ENCODE peak calls at places on chromosomes 1 and 21, in seven cellular contexts. One of them, this sample, is unnamed.
A peak's percentile ranks its signal among the peaks of the same experiment; 100 is the strongest.

GRCh38 chr1:116474921-116475849 is 95.6 kb downstream of the CD58 start:
- DNase-seq in adrenal gland: no peak
- DNase-seq in NT2/D1: no peak
- DNase-seq in brain microvascular endothelial cell: no peak
- DNase-seq in tibial artery: no peak
- DNase-seq in breast epithelium: no peak
- DNase-seq in iPS DF 6.9: no peak
- DNase-seq in this sample: no peak

GRCh38 chr1:39076127-39076798 is 50.1 kb downstream of the NDUFS5 start:
- DNase-seq in adrenal gland: peak; percentile 89
- DNase-seq in NT2/D1: no peak
- DNase-seq in brain microvascular endothelial cell: peak; percentile 69
- DNase-seq in tibial artery: peak; percentile 79
- DNase-seq in breast epithelium: peak; percentile 56
- DNase-seq in iPS DF 6.9: no peak
- DNase-seq in this sample: no peak

GRCh38 chr1:231554969-231555368 is 26.5 kb downstream of the TSNAX start:
- DNase-seq in adrenal gland: no peak
- DNase-seq in NT2/D1: no peak
- DNase-seq in brain microvascular endothelial cell: no peak
- DNase-seq in tibial artery: no peak
- DNase-seq in breast epithelium: no peak
- DNase-seq in iPS DF 6.9: no peak
- DNase-seq in this sample: no peak

GRCh38 chr1:55338448-55338820 is 123.3 kb upstream of the USP24 start:
- DNase-seq in adrenal gland: no peak
- DNase-seq in NT2/D1: no peak
- DNase-seq in brain microvascular endothelial cell: no peak
- DNase-seq in tibial artery: no peak
- DNase-seq in breast epithelium: no peak
- DNase-seq in iPS DF 6.9: no peak
- DNase-seq in this sample: no peak

GRCh38 chr1:155177918-155178281 is 4.3 kb downstream of the TRIM46 start:
- DNase-seq in adrenal gland: no peak
- DNase-seq in NT2/D1: no peak
- DNase-seq in brain microvascular endothelial cell: no peak
- DNase-seq in tibial artery: no peak
- DNase-seq in breast epithelium: no peak
- DNase-seq in iPS DF 6.9: no peak
- DNase-seq in this sample: peak; percentile 36

GRCh38 chr1:236301958-236302335 is 20.2 kb upstream of the ERO1B start:
- DNase-seq in adrenal gland: no peak
- DNase-seq in NT2/D1: no peak
- DNase-seq in brain microvascular endothelial cell: no peak
- DNase-seq in tibial artery: no peak
- DNase-seq in breast epithelium: no peak
- DNase-seq in iPS DF 6.9: no peak
- DNase-seq in this sample: peak; percentile 16

GRCh38 chr1:177567393-177567792 is 396.6 kb downstream of the BRINP2 start:
- DNase-seq in adrenal gland: no peak
- DNase-seq in NT2/D1: peak; percentile 9
- DNase-seq in brain microvascular endothelial cell: no peak
- DNase-seq in tibial artery: no peak
- DNase-seq in breast epithelium: no peak
- DNase-seq in iPS DF 6.9: peak; percentile 2
- DNase-seq in this sample: peak; percentile 20

GRCh38 chr1:247574664-247575063 is 13.5 kb upstream of the OR2G2 start:
- DNase-seq in adrenal gland: no peak
- DNase-seq in NT2/D1: no peak
- DNase-seq in brain microvascular endothelial cell: no peak
- DNase-seq in tibial artery: no peak
- DNase-seq in breast epithelium: no peak
- DNase-seq in iPS DF 6.9: no peak
- DNase-seq in this sample: no peak

GRCh38 chr1:93537404-93537803 is 89.5 kb downstream of the FNBP1L start:
- DNase-seq in adrenal gland: no peak
- DNase-seq in NT2/D1: no peak
- DNase-seq in brain microvascular endothelial cell: no peak
- DNase-seq in tibial artery: no peak
- DNase-seq in breast epithelium: no peak
- DNase-seq in iPS DF 6.9: no peak
- DNase-seq in this sample: no peak

GRCh38 chr1:150805899-150806298 is 2.2 kb downstream of the CTSK start:
- DNase-seq in adrenal gland: no peak
- DNase-seq in NT2/D1: no peak
- DNase-seq in brain microvascular endothelial cell: no peak
- DNase-seq in tibial artery: no peak
- DNase-seq in breast epithelium: no peak
- DNase-seq in iPS DF 6.9: no peak
- DNase-seq in this sample: no peak

GRCh38 chr1:227042292-227042691 is 102.2 kb downstream of the COQ8A start:
- DNase-seq in adrenal gland: no peak
- DNase-seq in NT2/D1: no peak
- DNase-seq in brain microvascular endothelial cell: no peak
- DNase-seq in tibial artery: no peak
- DNase-seq in breast epithelium: no peak
- DNase-seq in iPS DF 6.9: no peak
- DNase-seq in this sample: no peak

GRCh38 chr1:64470670-64471217 is 815 bp downstream of the CACHD1 start:
- DNase-seq in adrenal gland: peak; percentile 45
- DNase-seq in NT2/D1: no peak
- DNase-seq in brain microvascular endothelial cell: no peak
- DNase-seq in tibial artery: peak; percentile 28
- DNase-seq in breast epithelium: no peak
- DNase-seq in iPS DF 6.9: no peak
- DNase-seq in this sample: peak; percentile 71

GRCh38 chr1:207868769-207869721 is 41.9 kb downstream of the CD34 start:
- DNase-seq in adrenal gland: peak; percentile 83
- DNase-seq in NT2/D1: peak; percentile 56
- DNase-seq in brain microvascular endothelial cell: peak; percentile 50
- DNase-seq in tibial artery: peak; percentile 75
- DNase-seq in breast epithelium: peak; percentile 51
- DNase-seq in iPS DF 6.9: no peak
- DNase-seq in this sample: peak; percentile 93

GRCh38 chr1:65339866-65340483 is 30.6 kb downstream of the DNAJC6 start:
- DNase-seq in adrenal gland: no peak
- DNase-seq in NT2/D1: no peak
- DNase-seq in brain microvascular endothelial cell: peak; percentile 71
- DNase-seq in tibial artery: no peak
- DNase-seq in breast epithelium: no peak
- DNase-seq in iPS DF 6.9: no peak
- DNase-seq in this sample: no peak

GRCh38 chr1:201214886-201215285 is 24.3 kb downstream of the IGFN1 start:
- DNase-seq in adrenal gland: no peak
- DNase-seq in NT2/D1: no peak
- DNase-seq in brain microvascular endothelial cell: no peak
- DNase-seq in tibial artery: no peak
- DNase-seq in breast epithelium: no peak
- DNase-seq in iPS DF 6.9: no peak
- DNase-seq in this sample: no peak

GRCh38 chr21:20997308-20997632 is 939 bp upstream of the NCAM2 start:
- DNase-seq in adrenal gland: no peak
- DNase-seq in NT2/D1: no peak
- DNase-seq in brain microvascular endothelial cell: no peak
- DNase-seq in tibial artery: no peak
- DNase-seq in breast epithelium: no peak
- DNase-seq in iPS DF 6.9: no peak
- DNase-seq in this sample: peak; percentile 45

GRCh38 chr1:15618685-15619525 is 1.6 kb downstream of the DDI2 start:
- DNase-seq in adrenal gland: no peak
- DNase-seq in NT2/D1: no peak
- DNase-seq in brain microvascular endothelial cell: no peak
- DNase-seq in tibial artery: no peak
- DNase-seq in breast epithelium: no peak
- DNase-seq in iPS DF 6.9: no peak
- DNase-seq in this sample: no peak

GRCh38 chr1:51842255-51842654 is 36.3 kb downstream of the NRDC start:
- DNase-seq in adrenal gland: no peak
- DNase-seq in NT2/D1: no peak
- DNase-seq in brain microvascular endothelial cell: no peak
- DNase-seq in tibial artery: no peak
- DNase-seq in breast epithelium: no peak
- DNase-seq in iPS DF 6.9: no peak
- DNase-seq in this sample: no peak

GRCh38 chr1:158248122-158248521 is 6.1 kb upstream of the CD1A start:
- DNase-seq in adrenal gland: peak; percentile 22
- DNase-seq in NT2/D1: no peak
- DNase-seq in brain microvascular endothelial cell: no peak
- DNase-seq in tibial artery: peak; percentile 34
- DNase-seq in breast epithelium: no peak
- DNase-seq in iPS DF 6.9: no peak
- DNase-seq in this sample: no peak

GRCh38 chr21:16667395-16667794 is 845.4 kb upstream of the CXADR start:
- DNase-seq in adrenal gland: no peak
- DNase-seq in NT2/D1: no peak
- DNase-seq in brain microvascular endothelial cell: no peak
- DNase-seq in tibial artery: no peak
- DNase-seq in breast epithelium: no peak
- DNase-seq in iPS DF 6.9: no peak
- DNase-seq in this sample: no peak

GRCh38 chr1:202343652-202344349 is 2.1 kb upstream of the UBE2T start:
- DNase-seq in adrenal gland: no peak
- DNase-seq in NT2/D1: no peak
- DNase-seq in brain microvascular endothelial cell: no peak
- DNase-seq in tibial artery: no peak
- DNase-seq in breast epithelium: no peak
- DNase-seq in iPS DF 6.9: no peak
- DNase-seq in this sample: no peak

GRCh38 chr1:234866007-234866866 is 256.3 kb upstream of the IRF2BP2 start:
- DNase-seq in adrenal gland: peak; percentile 88
- DNase-seq in NT2/D1: no peak
- DNase-seq in brain microvascular endothelial cell: peak; percentile 93
- DNase-seq in tibial artery: peak; percentile 80
- DNase-seq in breast epithelium: peak; percentile 44
- DNase-seq in iPS DF 6.9: no peak
- DNase-seq in this sample: no peak

GRCh38 chr1:75986478-75986877 is 54.3 kb upstream of the ASB17 start:
- DNase-seq in adrenal gland: no peak
- DNase-seq in NT2/D1: no peak
- DNase-seq in brain microvascular endothelial cell: no peak
- DNase-seq in tibial artery: no peak
- DNase-seq in breast epithelium: no peak
- DNase-seq in iPS DF 6.9: no peak
- DNase-seq in this sample: no peak

GRCh38 chr1:75985827-75986226 is 53.6 kb upstream of the ASB17 start:
- DNase-seq in adrenal gland: no peak
- DNase-seq in NT2/D1: no peak
- DNase-seq in brain microvascular endothelial cell: peak; percentile 45
- DNase-seq in tibial artery: no peak
- DNase-seq in breast epithelium: no peak
- DNase-seq in iPS DF 6.9: no peak
- DNase-seq in this sample: no peak

GRCh38 chr1:75984781-75985180 is 52.6 kb upstream of the ASB17 start:
- DNase-seq in adrenal gland: no peak
- DNase-seq in NT2/D1: no peak
- DNase-seq in brain microvascular endothelial cell: no peak
- DNase-seq in tibial artery: no peak
- DNase-seq in breast epithelium: no peak
- DNase-seq in iPS DF 6.9: no peak
- DNase-seq in this sample: no peak

GRCh38 chr1:75981188-75981897 is 49.1 kb upstream of the ASB17 start:
- DNase-seq in adrenal gland: no peak
- DNase-seq in NT2/D1: no peak
- DNase-seq in brain microvascular endothelial cell: no peak
- DNase-seq in tibial artery: no peak
- DNase-seq in breast epithelium: no peak
- DNase-seq in iPS DF 6.9: no peak
- DNase-seq in this sample: no peak
- H3K4me3 ChIP-seq in adrenal gland: no peak overlapping the region
- H3K4me3 ChIP-seq in NT2/D1: no peak overlapping the region
- H3K4me3 ChIP-seq in brain microvascular endothelial cell: no peak overlapping the region
- H3K4me3 ChIP-seq in tibial artery: no peak overlapping the region
- H3K4me3 ChIP-seq in breast epithelium: no peak overlapping the region
- H3K4me3 ChIP-seq in iPS DF 6.9: no peak overlapping the region
- H3K4me3 ChIP-seq in this sample: no peak overlapping the region

GRCh38 chr1:17306921-17307320 is 1.1 kb upstream of the PADI4 start:
- DNase-seq in adrenal gland: no peak
- DNase-seq in NT2/D1: no peak
- DNase-seq in brain microvascular endothelial cell: no peak
- DNase-seq in tibial artery: no peak
- DNase-seq in breast epithelium: no peak
- DNase-seq in iPS DF 6.9: no peak
- DNase-seq in this sample: no peak

GRCh38 chr1:17307946-17308345 is at the start of gene PADI4:
- DNase-seq in adrenal gland: no peak
- DNase-seq in NT2/D1: no peak
- DNase-seq in brain microvascular endothelial cell: no peak
- DNase-seq in tibial artery: no peak
- DNase-seq in breast epithelium: no peak
- DNase-seq in iPS DF 6.9: no peak
- DNase-seq in this sample: no peak

GRCh38 chr1:17306407-17306806 is 1.6 kb upstream of the PADI4 start:
- DNase-seq in adrenal gland: no peak
- DNase-seq in NT2/D1: no peak
- DNase-seq in brain microvascular endothelial cell: no peak
- DNase-seq in tibial artery: no peak
- DNase-seq in breast epithelium: no peak
- DNase-seq in iPS DF 6.9: no peak
- DNase-seq in this sample: no peak

GRCh38 chr1:17308593-17308992 is 596 bp downstream of the PADI4 start:
- DNase-seq in adrenal gland: no peak
- DNase-seq in NT2/D1: no peak
- DNase-seq in brain microvascular endothelial cell: no peak
- DNase-seq in tibial artery: no peak
- DNase-seq in breast epithelium: no peak
- DNase-seq in iPS DF 6.9: no peak
- DNase-seq in this sample: no peak

DNA sequence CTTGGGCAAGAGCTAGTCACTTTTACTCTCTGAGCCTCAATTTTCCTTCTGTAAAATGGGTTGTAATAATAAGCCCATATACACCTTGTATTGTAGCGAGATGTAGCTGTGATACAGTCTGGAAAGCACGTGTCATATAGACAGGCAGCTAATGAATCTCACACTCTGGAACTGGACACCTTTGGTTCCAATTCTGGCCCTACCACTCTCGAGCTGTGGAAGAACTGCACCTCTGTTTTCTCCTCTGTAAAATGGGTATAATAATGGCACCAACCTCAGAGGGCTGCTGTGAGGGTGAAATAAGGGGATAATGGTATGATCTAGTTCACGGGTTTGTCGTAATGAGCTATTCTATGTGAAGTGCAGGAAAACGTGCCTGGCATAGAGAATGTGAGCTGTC is 668 bp upstream of the PADI4 start:
- DNase-seq in adrenal gland: no peak
- DNase-seq in NT2/D1: no peak
- DNase-seq in brain microvascular endothelial cell: no peak
- DNase-seq in tibial artery: no peak
- DNase-seq in breast epithelium: no peak
- DNase-seq in iPS DF 6.9: no peak
- DNase-seq in this sample: no peak
- H3K27me3 ChIP-seq in adrenal gland: peaks cover 12% of the 10 kb centered on the region
- H3K27me3 ChIP-seq in NT2/D1: no peaks in the 10 kb centered on the region
- H3K27me3 ChIP-seq in brain microvascular endothelial cell: peaks cover 7% of the 10 kb centered on the region
- H3K27me3 ChIP-seq in tibial artery: no peaks in the 10 kb centered on the region
- H3K27me3 ChIP-seq in breast epithelium: no peaks in the 10 kb centered on the region
- H3K27me3 ChIP-seq in iPS DF 6.9: no peaks in the 10 kb centered on the region
- H3K27me3 ChIP-seq in this sample: no peaks in the 10 kb centered on the region

GRCh38 chr21:46636550-46637289 is 1.2 kb downstream of the PRMT2 start:
- DNase-seq in adrenal gland: no peak
- DNase-seq in NT2/D1: no peak
- DNase-seq in brain microvascular endothelial cell: no peak
- DNase-seq in tibial artery: no peak
- DNase-seq in breast epithelium: no peak
- DNase-seq in iPS DF 6.9: no peak
- DNase-seq in this sample: no peak
- H3K36me3 ChIP-seq in adrenal gland: no peaks in the 10 kb centered on the region
- H3K36me3 ChIP-seq in NT2/D1: peaks cover 45% of the 10 kb centered on the region
- H3K36me3 ChIP-seq in brain microvascular endothelial cell: peaks cover 11% of the 10 kb centered on the region
- H3K36me3 ChIP-seq in tibial artery: peaks cover 6% of the 10 kb centered on the region
- H3K36me3 ChIP-seq in breast epithelium: no peaks in the 10 kb centered on the region
- H3K36me3 ChIP-seq in iPS DF 6.9: peaks cover 2% of the 10 kb centered on the region
- H3K36me3 ChIP-seq in this sample: peaks cover 6% of the 10 kb centered on the region

GRCh38 chr21:44919913-44920693 is 596 bp downstream of the ITGB2 start:
- DNase-seq in adrenal gland: no peak
- DNase-seq in NT2/D1: no peak
- DNase-seq in brain microvascular endothelial cell: no peak
- DNase-seq in tibial artery: no peak
- DNase-seq in breast epithelium: no peak
- DNase-seq in iPS DF 6.9: no peak
- DNase-seq in this sample: no peak
- H3K4me3 ChIP-seq in adrenal gland: no peak overlapping the region
- H3K4me3 ChIP-seq in NT2/D1: no peak overlapping the region
- H3K4me3 ChIP-seq in brain microvascular endothelial cell: no peak overlapping the region
- H3K4me3 ChIP-seq in tibial artery: peak overlapping the region; percentile 30
- H3K4me3 ChIP-seq in breast epithelium: peak overlapping the region; percentile 46
- H3K4me3 ChIP-seq in iPS DF 6.9: no peak overlapping the region
- H3K4me3 ChIP-seq in this sample: no peak overlapping the region